ENCODE peak calls at places on chromosomes 6 and 20, in ten cellular contexts. A is aorta, R is Peyer's patch, Q is substantia nigra, B is coronary artery, W is PC-9, O is thoracic aorta, U is HCT116, J is WERI-Rb-1, P is heart right ventricle. F is an unnamed sample.

GRCh38 chr20:53655909-53656652 is 62.4 kb upstream of the ZNF217 start:
- DNase-seq in O (no peak), B (no peak), A (no peak), W (peak; percentile 78), U (no peak), P (no peak), J (no peak), R (no peak), Q (no peak), F (no peak)

GRCh38 chr6:16901777-16902176 is 140.5 kb upstream of the ATXN1 start:
- DNase-seq in R (no peak), B (no peak), P (peak; percentile 42), W (no peak), Q (no peak), O (peak; percentile 12), A (peak; percentile 82), U (no peak), J (no peak), F (no peak)

GRCh38 chr6:123803862-123804681 is at the start of gene NKAIN2:
- DNase-seq in A (peak; percentile 76), W (no peak), U (no peak), R (no peak), J (peak; percentile 48), Q (peak; percentile 33), P (peak; percentile 23), B (no peak), O (no peak), F (no peak)

GRCh38 chr20:6818033-6818808 is 50.7 kb downstream of the BMP2 start:
- DNase-seq in U (no peak), J (no peak), A (no peak), W (no peak), O (no peak), R (no peak), P (no peak), B (no peak), Q (no peak), F (no peak)

GRCh38 chr6:36118550-36119107 is 11.7 kb upstream of the MAPK13 start:
- DNase-seq in J (peak; percentile 61), W (peak; percentile 55), B (no peak), P (no peak), O (no peak), Q (no peak), R (no peak), A (no peak), U (no peak), F (no peak)

GRCh38 chr6:93575495-93575894 is 156.1 kb upstream of the EPHA7 start:
- DNase-seq in B (no peak), A (no peak), O (no peak), P (no peak), Q (no peak), W (no peak), J (no peak), R (no peak), U (no peak), F (no peak)

GRCh38 chr20:41137412-41138216 is at the start of gene PLCG1:
- DNase-seq in Q (peak; percentile 83), U (no peak), J (peak; percentile 73), B (peak; percentile 88), R (peak; percentile 81), O (peak; percentile 38), A (peak; percentile 93), W (no peak), P (peak; percentile 86), F (no peak)

GRCh38 chr6:1312444-1313363 is 806 bp downstream of the FOXQ1 start:
- DNase-seq in U (no peak), R (no peak), B (no peak), W (peak; percentile 34), A (no peak), O (no peak), J (peak; percentile 79), Q (no peak), P (no peak), F (no peak)

GRCh38 chr20:1802385-1803215 is 92.6 kb upstream of the SIRPA start:
- DNase-seq in W (no peak), Q (peak; percentile 63), B (no peak), J (peak; percentile 84), P (peak; percentile 70), A (peak; percentile 91), O (no peak), R (peak; percentile 83), U (no peak), F (peak; percentile 93)

GRCh38 chr6:46410330-46410953 is 80.8 kb downstream of the RCAN2 start:
- DNase-seq in Q (no peak), U (peak; percentile 32), J (no peak), O (no peak), A (no peak), B (no peak), R (peak; percentile 21), W (no peak), P (no peak), F (no peak)

GRCh38 chr6:70849348-70850069 is 107.4 kb downstream of the B3GAT2 start:
- DNase-seq in B (no peak), U (no peak), Q (no peak), W (no peak), R (no peak), P (no peak), J (no peak), A (no peak), O (no peak), F (no peak)

GRCh38 chr20:8232332-8232731 is 100.3 kb downstream of the PLCB1 start:
- DNase-seq in J (no peak), R (no peak), B (no peak), W (no peak), A (no peak), Q (no peak), P (no peak), O (no peak), U (no peak), F (no peak)

GRCh38 chr6:79671605-79672266 is 40.6 kb downstream of the SH3BGRL2 start:
- DNase-seq in W (peak; percentile 81), B (no peak), O (no peak), A (no peak), Q (no peak), R (peak; percentile 29), P (peak; percentile 15), U (peak; percentile 59), J (no peak), F (no peak)

GRCh38 chr6:39334039-39334438 is 11.5 kb upstream of the KCNK16 start:
- DNase-seq in R (no peak), B (no peak), U (no peak), O (no peak), W (no peak), Q (no peak), A (no peak), P (no peak), J (no peak), F (no peak)

GRCh38 chr6:9064156-9064555 is 628.8 kb upstream of the SLC35B3 start:
- DNase-seq in O (no peak), J (no peak), A (no peak), Q (no peak), W (no peak), P (no peak), R (no peak), U (no peak), B (no peak), F (no peak)

DNA sequence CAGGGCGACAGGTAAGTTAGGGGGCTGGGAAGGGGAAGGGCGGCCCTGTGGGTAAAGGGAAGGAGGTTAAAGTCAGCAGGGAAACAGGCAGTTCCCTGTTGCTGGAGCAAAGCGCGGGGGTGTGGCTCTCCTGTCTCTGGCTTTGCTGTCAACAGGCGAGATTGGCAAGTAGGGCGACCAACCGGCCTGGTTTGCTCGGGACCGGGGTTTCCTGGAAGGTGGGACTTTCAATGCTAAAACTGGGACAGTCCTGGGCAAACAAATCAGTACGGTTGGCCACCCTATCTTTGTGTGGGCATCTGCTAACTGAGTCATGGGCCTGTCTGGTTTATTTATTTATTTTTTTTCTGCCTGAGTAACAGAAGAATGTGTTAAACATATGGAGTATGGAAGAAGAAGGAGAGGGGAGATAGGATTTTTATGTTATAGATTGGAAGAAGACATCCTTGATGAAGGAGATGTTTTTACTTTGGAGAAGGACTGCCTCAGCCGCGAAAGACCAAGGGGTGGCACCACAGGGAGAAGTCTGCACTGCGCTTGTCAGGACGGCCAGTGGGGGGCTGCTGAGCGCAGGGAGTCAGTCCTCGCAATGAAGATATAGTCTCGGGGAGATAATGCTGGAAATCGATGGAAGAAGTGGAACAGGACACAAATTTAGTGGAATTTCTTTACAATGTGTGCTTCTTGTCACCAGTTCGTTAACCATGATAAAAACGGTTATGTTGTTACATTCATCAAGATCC is 43.4 kb upstream of the ESR1 start:
- DNase-seq in W (peak; percentile 84), O (peak; percentile 74), B (peak; percentile 92), J (peak; percentile 80), U (peak; percentile 53), R (peak; percentile 34), P (peak; percentile 93), Q (no peak), A (peak; percentile 96), F (peak; percentile 94)
- H3K27ac ChIP-seq in W (peak overlapping the region; percentile 58), O (peak overlapping the region; percentile 68), B (peak overlapping the region; percentile 35), J (no peak overlapping the region), U (no peak overlapping the region), R (no peak overlapping the region), P (peak overlapping the region; percentile 77), Q (no peak overlapping the region), A (peak overlapping the region; percentile 15), F (peak overlapping the region; percentile 55)

GRCh38 chr6:159103396-159104162 is 58.8 kb upstream of the TAGAP start:
- DNase-seq in A (no peak), U (no peak), P (no peak), Q (no peak), O (no peak), J (no peak), W (no peak), R (no peak), B (peak; percentile 70), F (no peak)
- H3K27ac ChIP-seq in A (no peak overlapping the region), U (no peak overlapping the region), P (no peak overlapping the region), Q (no peak overlapping the region), O (no peak overlapping the region), J (no peak overlapping the region), W (no peak overlapping the region), R (peak overlapping the region; percentile 76), B (no peak overlapping the region), F (no peak overlapping the region)

DNA sequence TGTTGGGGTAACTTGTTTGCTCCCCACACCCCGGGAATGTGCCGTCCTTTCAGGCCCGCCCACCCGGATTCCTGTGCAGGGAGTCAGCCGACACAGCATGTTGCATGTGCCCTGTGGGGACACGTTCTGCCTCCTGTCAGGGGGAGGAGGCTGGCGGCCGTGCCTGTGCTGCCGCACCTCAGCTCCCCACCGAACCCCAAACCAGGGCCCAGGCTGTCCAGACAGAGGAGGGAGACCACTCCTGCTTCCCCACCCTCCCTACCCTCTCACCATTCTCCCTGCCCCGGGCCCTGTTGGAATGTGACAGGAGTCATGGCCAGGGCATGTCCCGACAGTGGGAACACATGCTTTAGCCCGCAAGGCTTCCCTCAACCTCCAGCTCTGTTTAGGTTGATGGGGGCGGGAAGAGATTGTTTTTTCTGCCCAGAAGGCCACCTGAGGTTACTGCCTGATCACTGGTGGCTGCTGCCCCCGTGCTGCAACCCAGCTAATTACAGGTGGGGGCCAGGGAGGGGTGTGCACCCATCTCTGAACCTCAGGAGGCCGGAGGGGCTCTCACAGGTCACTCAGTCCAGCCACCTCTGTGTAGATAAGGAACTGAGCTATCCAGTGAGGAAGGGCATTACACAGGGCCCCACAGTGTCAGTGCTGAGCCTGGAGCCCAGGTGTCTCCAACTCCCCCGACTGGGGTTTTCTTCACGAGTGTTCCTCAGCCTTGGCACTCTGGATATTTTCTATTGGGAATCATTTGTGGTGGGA is 13.6 kb downstream of the LRRC73 start:
- DNase-seq in R (no peak), P (no peak), O (no peak), B (no peak), W (peak; percentile 73), J (peak; percentile 86), A (peak; percentile 84), U (no peak), Q (no peak), F (no peak)
- H3K27ac ChIP-seq in R (no peak overlapping the region), P (peak overlapping the region; percentile 39), O (peak overlapping the region; percentile 28), B (no peak overlapping the region), W (peak overlapping the region; percentile 57), J (peak overlapping the region; percentile 3), A (no peak overlapping the region), U (peak overlapping the region; percentile 57), Q (no peak overlapping the region), F (peak overlapping the region; percentile 21)

GRCh38 chr20:19886666-19887288 is 128.7 kb downstream of the RIN2 start:
- DNase-seq in W (no peak), U (no peak), R (no peak), Q (no peak), B (no peak), A (no peak), O (no peak), P (no peak), J (no peak), F (no peak)
- H3K27ac ChIP-seq in W (peak overlapping the region; percentile 96), U (no peak overlapping the region), R (peak overlapping the region; percentile 67), Q (peak overlapping the region; percentile 39), B (no peak overlapping the region), A (peak overlapping the region; percentile 73), O (peak overlapping the region; percentile 89), P (peak overlapping the region; percentile 88), J (no peak overlapping the region), F (peak overlapping the region; percentile 85)

F was measured in vagina.